ENCODE peak calls at places on chromosomes 5 and 9, in six cellular contexts. E, H, G, Q, Z and W are unnamed samples.

GRCh38 chr5:98341711-98342042 is 431.8 kb upstream of the RGMB start:
- DNase-seq in G (no peak), Q (peak; percentile 12), H (no peak), Z (no peak), E (peak; percentile 31), W (no peak)

GRCh38 chr5:160021818-160022446 is 13.0 kb downstream of the TTC1 start:
- DNase-seq in Q (peak; percentile 74), Z (no peak), G (peak; percentile 88), H (peak; percentile 73), E (peak; percentile 86), W (no peak)

GRCh38 chr9:70883056-70883455 is 238.4 kb downstream of the TRPM3 start:
- DNase-seq in G (no peak), E (peak; percentile 15), Q (peak; percentile 22), Z (no peak), H (no peak), W (no peak)

GRCh38 chr5:159052282-159053011 is 47.3 kb downstream of the EBF1 start:
- DNase-seq in E (peak; percentile 65), Q (no peak), H (no peak), G (peak; percentile 96), Z (no peak), W (no peak)

GRCh38 chr5:34531736-34532135 is 124.4 kb upstream of the RAI14 start:
- DNase-seq in Z (no peak), E (peak; percentile 86), G (no peak), Q (no peak), H (no peak), W (no peak)

GRCh38 chr9:133374612-133375115 is 1.2 kb downstream of the SURF4 start:
- DNase-seq in Q (peak; percentile 63), Z (no peak), H (peak; percentile 6), E (peak; percentile 72), G (no peak), W (no peak)

GRCh38 chr9:81560851-81561732 is 128.3 kb downstream of the TLE1 start:
- DNase-seq in Q (no peak), G (no peak), Z (no peak), E (peak; percentile 75), H (no peak), W (no peak)

GRCh38 chr9:35834260-35835215 is 5.5 kb downstream of the TMEM8B start:
- DNase-seq in Z (no peak), Q (no peak), G (no peak), E (no peak), H (peak; percentile 20), W (no peak)

GRCh38 chr5:142915038-142915437 is 144.9 kb downstream of the ARHGAP26 start:
- DNase-seq in H (no peak), Z (no peak), E (no peak), Q (no peak), G (no peak), W (no peak)

GRCh38 chr5:151218177-151218576 is 5.7 kb downstream of the CCDC69 start:
- DNase-seq in E (no peak), G (no peak), Z (no peak), Q (no peak), H (no peak), W (no peak)

GRCh38 chr9:94768766-94769165 is 42.3 kb downstream of the AOPEP start:
- DNase-seq in Z (no peak), H (no peak), Q (no peak), G (no peak), E (no peak), W (no peak)

GRCh38 chr9:129932303-129933151 is 97.3 kb downstream of the USP20 start:
- DNase-seq in E (peak; percentile 36), Z (no peak), H (no peak), Q (peak; percentile 27), G (no peak), W (no peak)

GRCh38 chr5:136308396-136308795 is 56.9 kb downstream of the TRPC7 start:
- DNase-seq in Q (no peak), E (peak; percentile 5), H (no peak), Z (no peak), G (no peak), W (no peak)

GRCh38 chr9:122058707-122059106 is 34.4 kb downstream of the TTLL11 start:
- DNase-seq in G (no peak), E (no peak), H (no peak), Z (no peak), Q (no peak), W (no peak)

GRCh38 chr9:16532681-16533450 is 337.6 kb downstream of the BNC2 start:
- DNase-seq in H (no peak), E (peak; percentile 88), G (no peak), Q (no peak), Z (no peak), W (no peak)

GRCh38 chr9:136204838-136205706 is at the start of gene LHX3:
- DNase-seq in Z (no peak), G (peak; percentile 56), H (no peak), E (peak; percentile 18), Q (peak; percentile 83), W (no peak)

GRCh38 chr9:129981180-129981907 is 61.6 kb downstream of the FNBP1 start:
- DNase-seq in E (peak; percentile 80), G (no peak), Q (peak; percentile 27), Z (no peak), H (no peak), W (no peak)

GRCh38 chr9:34496149-34496712 is 26.6 kb downstream of the ENHO start:
- DNase-seq in E (no peak), Q (no peak), Z (no peak), H (no peak), G (no peak), W (no peak)

GRCh38 chr5:169139381-169140125 is 161.4 kb downstream of the SLIT3 start:
- DNase-seq in G (peak; percentile 24), E (no peak), Z (no peak), H (no peak), Q (peak; percentile 35), W (no peak)

GRCh38 chr9:36716496-36716895 is 143.8 kb downstream of the MELK start:
- DNase-seq in Q (no peak), G (no peak), E (peak; percentile 43), Z (no peak), H (no peak), W (no peak)

GRCh38 chr9:34546834-34547827 is 24.3 kb upstream of the ENHO start:
- DNase-seq in E (peak; percentile 83), Z (no peak), H (peak; percentile 47), G (peak; percentile 96), Q (peak; percentile 78), W (peak; percentile 44)

GRCh38 chr9:81613002-81613750 is 76.2 kb downstream of the TLE1 start:
- DNase-seq in H (no peak), Z (no peak), G (no peak), Q (peak; percentile 55), E (peak; percentile 95), W (no peak)

GRCh38 chr9:6224393-6225154 is 9.0 kb downstream of the IL33 start:
- DNase-seq in Q (no peak), H (no peak), E (no peak), Z (no peak), G (no peak), W (no peak)

GRCh38 chr9:92952861-92953620 is 5.7 kb downstream of the FGD3 start:
- DNase-seq in E (no peak), H (no peak), G (no peak), Z (no peak), Q (no peak), W (no peak)

GRCh38 chr9:135655317-135656003 is 7.6 kb upstream of the LCN9 start:
- DNase-seq in H (no peak), E (no peak), Q (peak; percentile 14), Z (no peak), G (no peak), W (no peak)

GRCh38 chr5:123206618-123207320 is 117.7 kb downstream of the PRDM6 start:
- DNase-seq in Q (peak; percentile 26), H (no peak), G (no peak), Z (no peak), E (peak; percentile 53), W (no peak)

GRCh38 chr5:76404694-76405306 is 1.7 kb downstream of the IQGAP2 start:
- DNase-seq in G (no peak), Z (no peak), E (no peak), H (peak; percentile 79), Q (no peak), W (no peak)

GRCh38 chr9:107480386-107480789 is 9.2 kb downstream of the KLF4 start:
- DNase-seq in E (peak; percentile 72), Q (peak; percentile 73), Z (no peak), H (peak; percentile 38), G (no peak), W (peak; percentile 81)

GRCh38 chr9:132192728-132193127 is 30.9 kb downstream of the NTNG2 start:
- DNase-seq in H (no peak), G (no peak), Q (no peak), Z (no peak), E (peak; percentile 36), W (no peak)

GRCh38 chr5:174945853-174946252 is 221.5 kb downstream of the MSX2 start:
- DNase-seq in E (no peak), Q (no peak), H (no peak), G (no peak), Z (no peak), W (no peak)

GRCh38 chr9:18703086-18703750 is 229.3 kb downstream of the ADAMTSL1 start:
- DNase-seq in G (no peak), Q (no peak), E (peak; percentile 49), Z (no peak), H (no peak), W (no peak)

GRCh38 chr5:141618030-141618803 is 583 bp downstream of the DIAPH1 start:
- DNase-seq in H (peak; percentile 53), E (no peak), Q (peak; percentile 47), Z (no peak), G (peak; percentile 81), W (no peak)

GRCh38 chr9:37498457-37498856 is 12.7 kb downstream of the POLR1E start:
- DNase-seq in H (no peak), G (no peak), E (no peak), Z (no peak), Q (no peak), W (no peak)

GRCh38 chr5:909086-909485 is 16.4 kb downstream of the TRIP13 start:
- DNase-seq in G (no peak), Q (no peak), Z (no peak), E (no peak), H (no peak), W (no peak)

GRCh38 chr9:114069476-114070187 is 8.5 kb downstream of the AMBP start:
- DNase-seq in H (no peak), Q (no peak), Z (no peak), G (no peak), E (no peak), W (no peak)

GRCh38 chr5:127056896-127057295 is 16.4 kb downstream of the C5orf63 start:
- DNase-seq in H (no peak), Z (no peak), G (no peak), Q (no peak), E (no peak), W (no peak)

GRCh38 chr9:121354770-121355169 is 15.3 kb downstream of the STOM start:
- DNase-seq in E (no peak), Z (no peak), G (no peak), Q (no peak), H (no peak), W (no peak)

GRCh38 chr5:136729901-136730355 is 364.6 kb upstream of the TRPC7 start:
- DNase-seq in H (no peak), Q (peak; percentile 63), E (peak; percentile 91), Z (no peak), G (no peak), W (no peak)